ENCODE peak calls at places on chromosomes 12 and 14, in four cellular contexts. G is memory B cell, U is substantia nigra, V is iPS DF 19.7. Y is an unnamed sample.

GRCh38 chr12:44694027-44694426 is 182.1 kb downstream of the NELL2 start:
- DNase-seq in G (no peak), U (no peak), V (no peak), Y (no peak)

GRCh38 chr12:95591731-95592130 is 40.5 kb upstream of the USP44 start:
- DNase-seq in G (no peak), U (no peak), V (no peak), Y (no peak)

GRCh38 chr14:52043690-52044089 is 25.2 kb downstream of the NID2 start:
- DNase-seq in G (peak), V (no peak), U (no peak), Y (peak)

GRCh38 chr14:76937181-76938091 is 91.1 kb downstream of the IRF2BPL start:
- DNase-seq in V (no peak), G (no peak), U (no peak), Y (no peak)

GRCh38 chr12:1842183-1842904 is 22.0 kb downstream of the LRTM2 start:
- DNase-seq in G (no peak), U (no peak), V (no peak), Y (no peak)

GRCh38 chr12:119302334-119303132 is 32.0 kb upstream of the CCDC60 start:
- DNase-seq in U (no peak), V (no peak), G (no peak), Y (no peak)

GRCh38 chr12:52207895-52208294 is 16.1 kb upstream of the KRT80 start:
- DNase-seq in V (no peak), U (no peak), G (no peak), Y (no peak)

GRCh38 chr14:70442750-70443149 is 9.2 kb upstream of the ADAM21 start:
- DNase-seq in V (no peak), U (no peak), G (no peak), Y (no peak)

GRCh38 chr12:48969847-48970701 is 1.5 kb downstream of the WNT10B start:
- DNase-seq in V (no peak), U (no peak), G (no peak), Y (no peak)

GRCh38 chr12:98698603-98699463 is 53.7 kb downstream of the APAF1 start:
- DNase-seq in V (peak), G (no peak), U (peak), Y (peak)

GRCh38 chr12:53613821-53614220 is 12.4 kb downstream of the ATF7 start:
- DNase-seq in U (no peak), G (no peak), V (no peak), Y (no peak)

GRCh38 chr12:58915634-58916033 is 4.7 kb downstream of the LRIG3 start:
- DNase-seq in V (no peak), U (no peak), G (no peak), Y (no peak)